ENCODE peak calls at places on chromosomes 7 and 10, in five cellular contexts. One of them, this sample, is unnamed.

GRCh38 chr10:44343836-44344235 is 41.1 kb downstream of the CXCL12 start:
- DNase-seq in NCI-H748 treated with DMSO at 0.1 percent for 48 hours: no peak
- DNase-seq in T1000: no peak
- DNase-seq in nucleus accumbens: no peak
- DNase-seq in glutamatergic neuron: no peak
- DNase-seq in this sample: no peak

GRCh38 chr7:34107306-34107705 is 202.0 kb downstream of the BMPER start:
- DNase-seq in T1000: no peak
- DNase-seq in NCI-H748 treated with DMSO at 0.1 percent for 48 hours: no peak
- DNase-seq in nucleus accumbens: no peak
- DNase-seq in glutamatergic neuron: no peak
- DNase-seq in this sample: no peak

GRCh38 chr10:22053048-22053447 is 49.5 kb upstream of the DNAJC1 start:
- DNase-seq in glutamatergic neuron: no peak
- DNase-seq in nucleus accumbens: no peak
- DNase-seq in T1000: no peak
- DNase-seq in NCI-H748 treated with DMSO at 0.1 percent for 48 hours: no peak
- DNase-seq in this sample: no peak

GRCh38 chr10:12681250-12681649 is 320.3 kb downstream of the CCDC3 start:
- DNase-seq in nucleus accumbens: no peak
- DNase-seq in T1000: no peak
- DNase-seq in glutamatergic neuron: no peak
- DNase-seq in NCI-H748 treated with DMSO at 0.1 percent for 48 hours: no peak
- DNase-seq in this sample: no peak

GRCh38 chr7:48085433-48085791 is 3.7 kb upstream of the UPP1 start:
- DNase-seq in T1000: no peak
- DNase-seq in glutamatergic neuron: no peak
- DNase-seq in NCI-H748 treated with DMSO at 0.1 percent for 48 hours: no peak
- DNase-seq in nucleus accumbens: no peak
- DNase-seq in this sample: no peak

GRCh38 chr7:155405399-155406318 is 52.3 kb upstream of the EN2 start:
- DNase-seq in T1000: no peak
- DNase-seq in nucleus accumbens: peak; percentile 14
- DNase-seq in NCI-H748 treated with DMSO at 0.1 percent for 48 hours: no peak
- DNase-seq in glutamatergic neuron: peak; percentile 28
- DNase-seq in this sample: peak; percentile 18

GRCh38 chr7:3234851-3235250 is 66.2 kb upstream of the SDK1 start:
- DNase-seq in T1000: no peak
- DNase-seq in NCI-H748 treated with DMSO at 0.1 percent for 48 hours: no peak
- DNase-seq in nucleus accumbens: no peak
- DNase-seq in glutamatergic neuron: no peak
- DNase-seq in this sample: no peak

GRCh38 chr7:124992881-124993562 is 63.4 kb upstream of the POT1 start:
- DNase-seq in nucleus accumbens: no peak
- DNase-seq in T1000: peak; percentile 1
- DNase-seq in glutamatergic neuron: no peak
- DNase-seq in NCI-H748 treated with DMSO at 0.1 percent for 48 hours: no peak
- DNase-seq in this sample: no peak

GRCh38 chr7:46156039-46156438 is 235.0 kb upstream of the IGFBP3 start:
- DNase-seq in NCI-H748 treated with DMSO at 0.1 percent for 48 hours: no peak
- DNase-seq in T1000: no peak
- DNase-seq in nucleus accumbens: no peak
- DNase-seq in glutamatergic neuron: no peak
- DNase-seq in this sample: no peak

GRCh38 chr10:132508497-132509443 is 28.8 kb upstream of the INPP5A start:
- DNase-seq in nucleus accumbens: no peak
- DNase-seq in T1000: no peak
- DNase-seq in glutamatergic neuron: no peak
- DNase-seq in NCI-H748 treated with DMSO at 0.1 percent for 48 hours: no peak
- DNase-seq in this sample: no peak

GRCh38 chr10:11754620-11755019 is 12.4 kb downstream of the ECHDC3 start:
- DNase-seq in T1000: no peak
- DNase-seq in nucleus accumbens: no peak
- DNase-seq in NCI-H748 treated with DMSO at 0.1 percent for 48 hours: no peak
- DNase-seq in glutamatergic neuron: no peak
- DNase-seq in this sample: no peak

GRCh38 chr10:123301077-123301875 is 147.1 kb downstream of the BUB3 start:
- DNase-seq in T1000: peak; percentile 8
- DNase-seq in NCI-H748 treated with DMSO at 0.1 percent for 48 hours: peak; percentile 3
- DNase-seq in glutamatergic neuron: peak; percentile 83
- DNase-seq in nucleus accumbens: peak; percentile 50
- DNase-seq in this sample: peak; percentile 93

GRCh38 chr10:10397906-10398305 is 619.8 kb upstream of the CELF2 start:
- DNase-seq in nucleus accumbens: no peak
- DNase-seq in NCI-H748 treated with DMSO at 0.1 percent for 48 hours: no peak
- DNase-seq in T1000: no peak
- DNase-seq in glutamatergic neuron: no peak
- DNase-seq in this sample: no peak

GRCh38 chr7:41472427-41473125 is 230.3 kb downstream of the INHBA start:
- DNase-seq in T1000: no peak
- DNase-seq in glutamatergic neuron: no peak
- DNase-seq in nucleus accumbens: no peak
- DNase-seq in NCI-H748 treated with DMSO at 0.1 percent for 48 hours: no peak
- DNase-seq in this sample: no peak

GRCh38 chr10:75238182-75239180 is 2.7 kb upstream of the COMTD1 start:
- DNase-seq in nucleus accumbens: no peak
- DNase-seq in glutamatergic neuron: peak; percentile 29
- DNase-seq in NCI-H748 treated with DMSO at 0.1 percent for 48 hours: no peak
- DNase-seq in T1000: no peak
- DNase-seq in this sample: no peak

GRCh38 chr7:31373337-31374289 is 33.1 kb upstream of the NEUROD6 start:
- DNase-seq in glutamatergic neuron: peak; percentile 54
- DNase-seq in NCI-H748 treated with DMSO at 0.1 percent for 48 hours: peak; percentile 32
- DNase-seq in nucleus accumbens: peak; percentile 1
- DNase-seq in T1000: no peak
- DNase-seq in this sample: peak; percentile 49

GRCh38 chr7:103059471-103059870 is 15.1 kb downstream of the FBXL13 start:
- DNase-seq in NCI-H748 treated with DMSO at 0.1 percent for 48 hours: no peak
- DNase-seq in nucleus accumbens: no peak
- DNase-seq in glutamatergic neuron: no peak
- DNase-seq in T1000: no peak
- DNase-seq in this sample: no peak

GRCh38 chr10:74910604-74911355 is 84.4 kb downstream of the KAT6B start:
- DNase-seq in T1000: no peak
- DNase-seq in NCI-H748 treated with DMSO at 0.1 percent for 48 hours: no peak
- DNase-seq in nucleus accumbens: no peak
- DNase-seq in glutamatergic neuron: no peak
- DNase-seq in this sample: no peak

GRCh38 chr7:139426258-139427028 is 57.0 kb downstream of the KLRG2 start:
- DNase-seq in NCI-H748 treated with DMSO at 0.1 percent for 48 hours: no peak
- DNase-seq in T1000: no peak
- DNase-seq in glutamatergic neuron: no peak
- DNase-seq in nucleus accumbens: no peak
- DNase-seq in this sample: no peak

GRCh38 chr10:123451206-123451605 is 214.9 kb upstream of the GPR26 start:
- DNase-seq in nucleus accumbens: no peak
- DNase-seq in glutamatergic neuron: no peak
- DNase-seq in T1000: no peak
- DNase-seq in NCI-H748 treated with DMSO at 0.1 percent for 48 hours: no peak
- DNase-seq in this sample: no peak

GRCh38 chr7:91266931-91267557 is 2.8 kb downstream of the FZD1 start:
- DNase-seq in nucleus accumbens: no peak
- DNase-seq in glutamatergic neuron: no peak
- DNase-seq in T1000: no peak
- DNase-seq in NCI-H748 treated with DMSO at 0.1 percent for 48 hours: peak; percentile 20
- DNase-seq in this sample: no peak

GRCh38 chr7:79386688-79387422 is 66.6 kb downstream of the MAGI2 start:
- DNase-seq in nucleus accumbens: no peak
- DNase-seq in T1000: no peak
- DNase-seq in glutamatergic neuron: no peak
- DNase-seq in NCI-H748 treated with DMSO at 0.1 percent for 48 hours: no peak
- DNase-seq in this sample: no peak

GRCh38 chr10:107126668-107127067 is 37.8 kb downstream of the SORCS1 start:
- DNase-seq in glutamatergic neuron: no peak
- DNase-seq in nucleus accumbens: no peak
- DNase-seq in NCI-H748 treated with DMSO at 0.1 percent for 48 hours: no peak
- DNase-seq in T1000: no peak
- DNase-seq in this sample: no peak

GRCh38 chr7:1667566-1668485 is 2.3 kb upstream of the ELFN1 start:
- DNase-seq in NCI-H748 treated with DMSO at 0.1 percent for 48 hours: no peak
- DNase-seq in T1000: no peak
- DNase-seq in nucleus accumbens: no peak
- DNase-seq in glutamatergic neuron: peak; percentile 88
- DNase-seq in this sample: no peak

GRCh38 chr7:55052081-55052480 is 33.3 kb downstream of the EGFR start:
- DNase-seq in NCI-H748 treated with DMSO at 0.1 percent for 48 hours: no peak
- DNase-seq in T1000: peak; percentile 17
- DNase-seq in nucleus accumbens: no peak
- DNase-seq in glutamatergic neuron: no peak
- DNase-seq in this sample: no peak

GRCh38 chr10:49177391-49178355 is 10.5 kb downstream of the TMEM273 start:
- DNase-seq in T1000: peak; percentile 74
- DNase-seq in glutamatergic neuron: no peak
- DNase-seq in NCI-H748 treated with DMSO at 0.1 percent for 48 hours: no peak
- DNase-seq in nucleus accumbens: no peak
- DNase-seq in this sample: peak; percentile 39

GRCh38 chr7:36746347-36746746 is 22.1 kb upstream of the AOAH start:
- DNase-seq in T1000: no peak
- DNase-seq in nucleus accumbens: no peak
- DNase-seq in NCI-H748 treated with DMSO at 0.1 percent for 48 hours: no peak
- DNase-seq in glutamatergic neuron: no peak
- DNase-seq in this sample: no peak

GRCh38 chr7:50807026-50807730 is 24.5 kb upstream of the GRB10 start:
- DNase-seq in NCI-H748 treated with DMSO at 0.1 percent for 48 hours: no peak
- DNase-seq in glutamatergic neuron: no peak
- DNase-seq in T1000: no peak
- DNase-seq in nucleus accumbens: no peak
- DNase-seq in this sample: no peak

GRCh38 chr10:99598011-99598410 is 22.2 kb downstream of the SLC25A28 start:
- DNase-seq in NCI-H748 treated with DMSO at 0.1 percent for 48 hours: no peak
- DNase-seq in T1000: no peak
- DNase-seq in nucleus accumbens: no peak
- DNase-seq in glutamatergic neuron: no peak
- DNase-seq in this sample: no peak

GRCh38 chr10:61320257-61320587 is 133.0 kb downstream of the TMEM26 start:
- DNase-seq in NCI-H748 treated with DMSO at 0.1 percent for 48 hours: no peak
- DNase-seq in glutamatergic neuron: no peak
- DNase-seq in T1000: no peak
- DNase-seq in nucleus accumbens: no peak
- DNase-seq in this sample: no peak

GRCh38 chr10:122306282-122306681 is 35.2 kb downstream of the BTBD16 start:
- DNase-seq in NCI-H748 treated with DMSO at 0.1 percent for 48 hours: no peak
- DNase-seq in nucleus accumbens: no peak
- DNase-seq in glutamatergic neuron: no peak
- DNase-seq in T1000: no peak
- DNase-seq in this sample: no peak

GRCh38 chr7:24930856-24931255 is 49.1 kb downstream of the OSBPL3 start:
- DNase-seq in nucleus accumbens: no peak
- DNase-seq in T1000: no peak
- DNase-seq in glutamatergic neuron: no peak
- DNase-seq in NCI-H748 treated with DMSO at 0.1 percent for 48 hours: no peak
- DNase-seq in this sample: no peak

GRCh38 chr7:80593869-80594587 is 44.4 kb upstream of the CD36 start:
- DNase-seq in NCI-H748 treated with DMSO at 0.1 percent for 48 hours: no peak
- DNase-seq in glutamatergic neuron: no peak
- DNase-seq in T1000: no peak
- DNase-seq in nucleus accumbens: no peak
- DNase-seq in this sample: no peak

GRCh38 chr10:44467090-44467489 is 82.2 kb upstream of the CXCL12 start:
- DNase-seq in T1000: no peak
- DNase-seq in nucleus accumbens: no peak
- DNase-seq in glutamatergic neuron: no peak
- DNase-seq in NCI-H748 treated with DMSO at 0.1 percent for 48 hours: no peak
- DNase-seq in this sample: no peak

GRCh38 chr10:62231371-62231770 is 37.3 kb downstream of the RTKN2 start:
- DNase-seq in NCI-H748 treated with DMSO at 0.1 percent for 48 hours: no peak
- DNase-seq in glutamatergic neuron: no peak
- DNase-seq in nucleus accumbens: no peak
- DNase-seq in T1000: no peak
- DNase-seq in this sample: no peak

GRCh38 chr7:128781126-128781525 is 5.5 kb upstream of the OPN1SW start:
- DNase-seq in T1000: no peak
- DNase-seq in nucleus accumbens: no peak
- DNase-seq in NCI-H748 treated with DMSO at 0.1 percent for 48 hours: no peak
- DNase-seq in glutamatergic neuron: no peak
- DNase-seq in this sample: no peak

GRCh38 chr7:14837216-14837615 is 65.3 kb downstream of the DGKB start:
- DNase-seq in nucleus accumbens: no peak
- DNase-seq in T1000: no peak
- DNase-seq in glutamatergic neuron: no peak
- DNase-seq in NCI-H748 treated with DMSO at 0.1 percent for 48 hours: no peak
- DNase-seq in this sample: no peak

GRCh38 chr10:63430091-63430998 is 35.4 kb downstream of the JMJD1C start:
- DNase-seq in NCI-H748 treated with DMSO at 0.1 percent for 48 hours: no peak
- DNase-seq in glutamatergic neuron: no peak
- DNase-seq in nucleus accumbens: no peak
- DNase-seq in T1000: no peak
- DNase-seq in this sample: no peak

GRCh38 chr7:31495653-31496052 is 18.2 kb upstream of the ITPRID1 start:
- DNase-seq in T1000: no peak
- DNase-seq in NCI-H748 treated with DMSO at 0.1 percent for 48 hours: no peak
- DNase-seq in glutamatergic neuron: no peak
- DNase-seq in nucleus accumbens: no peak
- DNase-seq in this sample: no peak